ENCODE peak calls at places on chromosomes 1 and 21, in eight cellular contexts. One of them, this sample, is unnamed. For H3K27me3, the result is how much of the 10 kb centered on the place peaks cover.

GRCh38 chr1:19312782-19313635 is 883 bp downstream of the SLC66A1 start:
- DNase-seq in GM23248: no peak
- DNase-seq in PC-9: no peak
- DNase-seq in aorta: no peak
- DNase-seq in ovary: no peak
- DNase-seq in pancreas: no peak
- DNase-seq in breast epithelium: no peak
- DNase-seq in suprapubic skin: no peak
- DNase-seq in this sample: peak

GRCh38 chr1:2188336-2188735 is 6.2 kb downstream of the FAAP20 start:
- DNase-seq in GM23248: no peak
- DNase-seq in PC-9: no peak
- DNase-seq in aorta: no peak
- DNase-seq in ovary: peak
- DNase-seq in pancreas: no peak
- DNase-seq in breast epithelium: no peak
- DNase-seq in suprapubic skin: no peak
- DNase-seq in this sample: no peak

GRCh38 chr1:89557954-89558353 is 33.3 kb downstream of the LRRC8B start:
- DNase-seq in GM23248: peak
- DNase-seq in PC-9: no peak
- DNase-seq in aorta: no peak
- DNase-seq in ovary: no peak
- DNase-seq in pancreas: no peak
- DNase-seq in breast epithelium: no peak
- DNase-seq in suprapubic skin: no peak
- DNase-seq in this sample: no peak

GRCh38 chr1:180131510-180131909 is 23.2 kb upstream of the QSOX1 start:
- DNase-seq in GM23248: peak
- DNase-seq in PC-9: peak
- DNase-seq in aorta: no peak
- DNase-seq in ovary: no peak
- DNase-seq in pancreas: no peak
- DNase-seq in breast epithelium: no peak
- DNase-seq in suprapubic skin: no peak
- DNase-seq in this sample: no peak

GRCh38 chr1:65820983-65821382 is 28.3 kb downstream of the PDE4B start:
- DNase-seq in GM23248: peak
- DNase-seq in PC-9: no peak
- DNase-seq in aorta: no peak
- DNase-seq in ovary: no peak
- DNase-seq in pancreas: no peak
- DNase-seq in breast epithelium: no peak
- DNase-seq in suprapubic skin: no peak
- DNase-seq in this sample: no peak

GRCh38 chr1:188023206-188023605 is 1194.5 kb downstream of the PLA2G4A start:
- DNase-seq in GM23248: peak
- DNase-seq in PC-9: no peak
- DNase-seq in aorta: no peak
- DNase-seq in ovary: no peak
- DNase-seq in pancreas: no peak
- DNase-seq in breast epithelium: no peak
- DNase-seq in suprapubic skin: no peak
- DNase-seq in this sample: no peak

GRCh38 chr1:13469343-13469742 is 44.5 kb downstream of the LRRC38 start:
- DNase-seq in GM23248: peak
- DNase-seq in PC-9: no peak
- DNase-seq in aorta: no peak
- DNase-seq in ovary: no peak
- DNase-seq in pancreas: no peak
- DNase-seq in breast epithelium: no peak
- DNase-seq in suprapubic skin: no peak
- DNase-seq in this sample: no peak

GRCh38 chr1:7783178-7783711 is 846 bp upstream of the PER3 start:
- DNase-seq in GM23248: peak
- DNase-seq in PC-9: peak
- DNase-seq in aorta: peak
- DNase-seq in ovary: peak
- DNase-seq in pancreas: peak
- DNase-seq in breast epithelium: peak
- DNase-seq in suprapubic skin: peak
- DNase-seq in this sample: peak

GRCh38 chr1:247386217-247386616 is 29.8 kb upstream of the NLRP3 start:
- DNase-seq in GM23248: no peak
- DNase-seq in PC-9: no peak
- DNase-seq in aorta: no peak
- DNase-seq in ovary: no peak
- DNase-seq in pancreas: no peak
- DNase-seq in breast epithelium: no peak
- DNase-seq in suprapubic skin: no peak
- DNase-seq in this sample: no peak

GRCh38 chr1:100411574-100411973 is 59.3 kb downstream of the CDC14A start:
- DNase-seq in GM23248: no peak
- DNase-seq in PC-9: no peak
- DNase-seq in aorta: no peak
- DNase-seq in ovary: no peak
- DNase-seq in pancreas: no peak
- DNase-seq in breast epithelium: no peak
- DNase-seq in suprapubic skin: no peak
- DNase-seq in this sample: no peak

GRCh38 chr1:229434641-229435051 is 752 bp upstream of the ACTA1 start:
- DNase-seq in GM23248: no peak
- DNase-seq in PC-9: no peak
- DNase-seq in aorta: no peak
- DNase-seq in ovary: no peak
- DNase-seq in pancreas: no peak
- DNase-seq in breast epithelium: no peak
- DNase-seq in suprapubic skin: no peak
- DNase-seq in this sample: no peak
- H3K27me3 ChIP-seq in GM23248: under half
- H3K27me3 ChIP-seq in PC-9: under half
- H3K27me3 ChIP-seq in aorta: under half
- H3K27me3 ChIP-seq in ovary: under half
- H3K27me3 ChIP-seq in pancreas: under half
- H3K27me3 ChIP-seq in breast epithelium: half or more
- H3K27me3 ChIP-seq in suprapubic skin: half or more
- H3K27me3 ChIP-seq in this sample: half or more

GRCh38 chr21:42622284-42622683 is 31.1 kb upstream of the PDE9A start:
- DNase-seq in GM23248: no peak
- DNase-seq in PC-9: no peak
- DNase-seq in aorta: no peak
- DNase-seq in ovary: no peak
- DNase-seq in pancreas: no peak
- DNase-seq in breast epithelium: no peak
- DNase-seq in suprapubic skin: peak
- DNase-seq in this sample: no peak
- H3K27me3 ChIP-seq in GM23248: half or more
- H3K27me3 ChIP-seq in PC-9: under half
- H3K27me3 ChIP-seq in aorta: under half
- H3K27me3 ChIP-seq in ovary: under half
- H3K27me3 ChIP-seq in pancreas: under half
- H3K27me3 ChIP-seq in breast epithelium: under half
- H3K27me3 ChIP-seq in suprapubic skin: half or more
- H3K27me3 ChIP-seq in this sample: under half

DNA sequence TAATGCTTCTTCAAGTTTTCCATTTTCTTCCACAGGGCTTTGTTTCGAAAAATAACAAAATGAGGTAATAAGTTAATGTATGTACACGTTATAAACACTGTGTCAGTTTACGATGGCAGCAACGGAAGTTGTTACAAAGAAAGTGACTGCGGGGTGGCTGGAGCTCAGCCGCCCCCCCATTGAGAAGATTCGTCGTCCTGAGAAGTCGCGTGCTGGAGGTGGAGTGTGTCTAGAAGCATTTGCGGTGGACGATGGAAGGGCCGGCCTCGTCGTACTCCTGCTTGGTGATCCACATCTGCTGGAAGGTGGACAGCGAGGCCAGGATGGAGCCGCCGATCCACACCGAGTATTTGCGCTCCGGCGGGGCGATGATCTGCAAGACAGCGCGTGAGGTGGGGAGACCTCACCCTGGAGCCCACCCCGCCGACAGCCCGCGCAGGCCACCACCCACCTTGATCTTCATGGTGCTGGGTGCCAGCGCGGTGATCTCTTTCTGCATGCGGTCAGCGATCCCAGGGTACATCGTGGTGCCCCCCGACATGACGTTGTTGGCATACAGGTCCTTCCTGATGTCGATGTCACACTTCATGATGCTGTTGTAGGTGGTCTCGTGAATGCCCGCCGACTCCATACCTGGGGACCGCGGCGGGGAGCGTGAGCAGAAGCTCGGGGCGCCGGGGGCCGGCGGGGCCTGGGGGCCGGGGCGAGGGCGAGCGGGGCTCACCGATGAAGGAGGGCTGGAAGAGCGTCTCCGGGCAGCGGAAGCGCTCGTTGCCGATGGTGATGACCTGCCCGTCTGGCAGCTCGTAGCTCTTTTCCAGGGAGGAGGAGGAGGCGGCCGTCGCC is 2.4 kb downstream of the ACTA1 start:
- DNase-seq in GM23248: peak
- DNase-seq in PC-9: no peak
- DNase-seq in aorta: no peak
- DNase-seq in ovary: no peak
- DNase-seq in pancreas: no peak
- DNase-seq in breast epithelium: no peak
- DNase-seq in suprapubic skin: no peak
- DNase-seq in this sample: no peak
- H3K27me3 ChIP-seq in GM23248: half or more
- H3K27me3 ChIP-seq in PC-9: under half
- H3K27me3 ChIP-seq in aorta: under half
- H3K27me3 ChIP-seq in ovary: under half
- H3K27me3 ChIP-seq in pancreas: under half
- H3K27me3 ChIP-seq in breast epithelium: half or more
- H3K27me3 ChIP-seq in suprapubic skin: half or more
- H3K27me3 ChIP-seq in this sample: half or more

GRCh38 chr1:97210302-97210701 is 488.7 kb downstream of the PTBP2 start:
- DNase-seq in GM23248: no peak
- DNase-seq in PC-9: no peak
- DNase-seq in aorta: no peak
- DNase-seq in ovary: no peak
- DNase-seq in pancreas: no peak
- DNase-seq in breast epithelium: no peak
- DNase-seq in suprapubic skin: no peak
- DNase-seq in this sample: no peak
- H3K27me3 ChIP-seq in GM23248: under half
- H3K27me3 ChIP-seq in PC-9: under half
- H3K27me3 ChIP-seq in aorta: under half
- H3K27me3 ChIP-seq in ovary: under half
- H3K27me3 ChIP-seq in pancreas: under half
- H3K27me3 ChIP-seq in breast epithelium: under half
- H3K27me3 ChIP-seq in suprapubic skin: under half
- H3K27me3 ChIP-seq in this sample: under half

GRCh38 chr1:22169816-22170215 is 26.9 kb upstream of the WNT4 start:
- DNase-seq in GM23248: no peak
- DNase-seq in PC-9: no peak
- DNase-seq in aorta: no peak
- DNase-seq in ovary: no peak
- DNase-seq in pancreas: no peak
- DNase-seq in breast epithelium: no peak
- DNase-seq in suprapubic skin: no peak
- DNase-seq in this sample: no peak
- H3K27me3 ChIP-seq in GM23248: under half
- H3K27me3 ChIP-seq in PC-9: under half
- H3K27me3 ChIP-seq in aorta: under half
- H3K27me3 ChIP-seq in ovary: under half
- H3K27me3 ChIP-seq in pancreas: under half
- H3K27me3 ChIP-seq in breast epithelium: under half
- H3K27me3 ChIP-seq in suprapubic skin: under half
- H3K27me3 ChIP-seq in this sample: under half